ENCODE peak calls at places on chromosome 19, in five cellular contexts. O, Y, W, V and F are unnamed samples.

GRCh38 chr19:5767949-5768348 is 16.6 kb downstream of the PRR22 start:
- DNase-seq in O (no peak), Y (no peak), W (no peak), V (no peak), F (no peak)

GRCh38 chr19:45087531-45087930 is 5.4 kb upstream of the PPP1R37 start:
- DNase-seq in O (no peak), Y (no peak), W (no peak), V (no peak), F (no peak)

GRCh38 chr19:48458016-48458415 is 2.6 kb downstream of the KCNJ14 start:
- DNase-seq in O (no peak), Y (no peak), W (no peak), V (no peak), F (no peak)

GRCh38 chr19:29547981-29548380 is 22.2 kb downstream of the VSTM2B start:
- DNase-seq in O (peak), Y (no peak), W (no peak), V (no peak), F (no peak)

GRCh38 chr19:33727331-33728028 is 69.2 kb upstream of the KCTD15 start:
- DNase-seq in O (no peak), Y (no peak), W (no peak), V (no peak), F (no peak)

GRCh38 chr19:5054551-5055456 is 85.9 kb downstream of the KDM4B start:
- DNase-seq in O (no peak), Y (no peak), W (no peak), V (peak), F (no peak)

GRCh38 chr19:19386373-19386869 is 19.1 kb upstream of the GATAD2A start:
- DNase-seq in O (no peak), Y (no peak), W (no peak), V (no peak), F (no peak)

GRCh38 chr19:8609210-8610040 is 1.1 kb downstream of the ADAMTS10 start:
- DNase-seq in O (no peak), Y (peak), W (peak), V (peak), F (peak)

GRCh38 chr19:21117041-21117907 is 24.6 kb upstream of the ZNF431 start:
- DNase-seq in O (no peak), Y (no peak), W (no peak), V (no peak), F (peak)

GRCh38 chr19:7326105-7326877 is 22.4 kb upstream of the ARHGEF18 start:
- DNase-seq in O (no peak), Y (peak), W (no peak), V (no peak), F (no peak)

GRCh38 chr19:11964496-11964857 is 363 bp upstream of the ZNF763 start:
- DNase-seq in O (peak), Y (peak), W (no peak), V (no peak), F (no peak)

GRCh38 chr19:10718205-10719196 is 622 bp downstream of the DNM2 start:
- DNase-seq in O (peak), Y (peak), W (peak), V (peak), F (peak)

GRCh38 chr19:29855771-29856510 is 44.1 kb downstream of the CCNE1 start:
- DNase-seq in O (no peak), Y (no peak), W (no peak), V (no peak), F (no peak)

GRCh38 chr19:4922530-4923378 is 13.5 kb downstream of the UHRF1 start:
- DNase-seq in O (no peak), Y (no peak), W (no peak), V (no peak), F (no peak)

GRCh38 chr19:7635670-7636069 is 1.2 kb upstream of the STXBP2 start:
- DNase-seq in O (no peak), Y (no peak), W (no peak), V (no peak), F (no peak)

GRCh38 chr19:38654478-38655079 is 7.1 kb downstream of the ACTN4 start:
- DNase-seq in O (no peak), Y (no peak), W (no peak), V (no peak), F (peak)

GRCh38 chr19:38047048-38047435 is 140.0 kb downstream of the SIPA1L3 start:
- DNase-seq in O (no peak), Y (no peak), W (no peak), V (no peak), F (peak)

GRCh38 chr19:6161271-6161850 is 25.9 kb downstream of the ACSBG2 start:
- DNase-seq in O (no peak), Y (peak), W (peak), V (no peak), F (peak)

GRCh38 chr19:15759962-15760565 is 22.3 kb downstream of the OR10H3 start:
- DNase-seq in O (no peak), Y (no peak), W (no peak), V (no peak), F (no peak)

GRCh38 chr19:34834513-34834912 is 61.5 kb upstream of the ZNF599 start:
- DNase-seq in O (no peak), Y (no peak), W (no peak), V (no peak), F (no peak)

GRCh38 chr19:2528543-2529173 is 52.7 kb downstream of the GADD45B start:
- DNase-seq in O (no peak), Y (no peak), W (no peak), V (no peak), F (no peak)

GRCh38 chr19:6811906-6812305 is 39.4 kb downstream of the VAV1 start:
- DNase-seq in O (no peak), Y (no peak), W (no peak), V (no peak), F (peak)

GRCh38 chr19:38774181-38774950 is 1.0 kb upstream of the LGALS7 start:
- DNase-seq in O (no peak), Y (peak), W (no peak), V (no peak), F (no peak)

GRCh38 chr19:41883463-41883820 is 458 bp downstream of the ARHGEF1 start:
- DNase-seq in O (no peak), Y (no peak), W (no peak), V (no peak), F (no peak)

GRCh38 chr19:39156230-39156890 is 30.8 kb downstream of the PAK4 start:
- DNase-seq in O (no peak), Y (peak), W (no peak), V (no peak), F (peak)

GRCh38 chr19:13396256-13397080 is 109.8 kb downstream of the CACNA1A start:
- DNase-seq in O (peak), Y (peak), W (no peak), V (peak), F (peak)

GRCh38 chr19:49691243-49692101 is 556 bp downstream of the CPT1C start:
- DNase-seq in O (peak), Y (peak), W (no peak), V (peak), F (no peak)

GRCh38 chr19:23974941-23975340 is 60.3 kb downstream of the ZNF726 start:
- DNase-seq in O (no peak), Y (no peak), W (no peak), V (no peak), F (no peak)

GRCh38 chr19:56383826-56384605 is 9.3 kb downstream of the ZNF582 start:
- DNase-seq in O (no peak), Y (no peak), W (no peak), V (no peak), F (peak)

GRCh38 chr19:42113641-42114348 is 18.5 kb downstream of the POU2F2 start:
- DNase-seq in O (no peak), Y (peak), W (no peak), V (no peak), F (peak)

GRCh38 chr19:57249329-57249728 is 8.9 kb downstream of the ZNF805 start:
- DNase-seq in O (no peak), Y (no peak), W (no peak), V (no peak), F (no peak)

GRCh38 chr19:58479736-58480480 is 3.8 kb downstream of the ZNF446 start:
- DNase-seq in O (no peak), Y (no peak), W (no peak), V (no peak), F (no peak)

GRCh38 chr19:2469102-2469914 is 6.6 kb upstream of the GADD45B start:
- DNase-seq in O (no peak), Y (peak), W (no peak), V (no peak), F (no peak)

GRCh38 chr19:36097036-36097435 is 13.9 kb upstream of the OVOL3 start:
- DNase-seq in O (no peak), Y (no peak), W (no peak), V (peak), F (no peak)

GRCh38 chr19:30085394-30085793 is 143.4 kb downstream of the URI1 start:
- DNase-seq in O (no peak), Y (peak), W (no peak), V (no peak), F (no peak)

GRCh38 chr19:51686171-51686570 is 7.0 kb upstream of the SPACA6 start:
- DNase-seq in O (no peak), Y (no peak), W (no peak), V (no peak), F (no peak)